ENCODE peak calls at places on chromosomes 7 and 10, in nine cellular contexts. One of them, this sample, is unnamed.
A peak's percentile ranks its signal among the peaks of the same experiment; 100 is the strongest.

GRCh38 chr7:416761-417624 is 102.7 kb downstream of the PDGFA start:
- DNase-seq in mucosa of descending colon: no peak
- DNase-seq in IMR-90: no peak
- DNase-seq in CD8-positive, alpha-beta T cell: no peak
- DNase-seq in SJSA1: no peak
- DNase-seq in H1: no peak
- DNase-seq in tibial nerve: no peak
- DNase-seq in HepG2: no peak
- DNase-seq in adrenal gland: no peak
- DNase-seq in this sample: no peak

GRCh38 chr10:132839061-132839460 is 53.1 kb upstream of the NKX6-2 start:
- DNase-seq in H1: no peak
- DNase-seq in IMR-90: no peak
- DNase-seq in CD8-positive, alpha-beta T cell: no peak
- DNase-seq in HepG2: no peak
- DNase-seq in SJSA1: no peak
- DNase-seq in tibial nerve: no peak
- DNase-seq in mucosa of descending colon: no peak
- DNase-seq in adrenal gland: no peak
- DNase-seq in this sample: no peak

GRCh38 chr7:37277513-37277912 is 171.2 kb downstream of the ELMO1 start:
- DNase-seq in adrenal gland: no peak
- DNase-seq in tibial nerve: no peak
- DNase-seq in CD8-positive, alpha-beta T cell: no peak
- DNase-seq in SJSA1: no peak
- DNase-seq in mucosa of descending colon: no peak
- DNase-seq in IMR-90: no peak
- DNase-seq in H1: no peak
- DNase-seq in HepG2: no peak
- DNase-seq in this sample: no peak

GRCh38 chr10:53748319-53748718 is 975.7 kb upstream of the MBL2 start:
- DNase-seq in SJSA1: no peak
- DNase-seq in H1: no peak
- DNase-seq in tibial nerve: no peak
- DNase-seq in HepG2: no peak
- DNase-seq in IMR-90: no peak
- DNase-seq in CD8-positive, alpha-beta T cell: no peak
- DNase-seq in adrenal gland: no peak
- DNase-seq in mucosa of descending colon: no peak
- DNase-seq in this sample: no peak

GRCh38 chr10:116753759-116754158 is 11.4 kb upstream of the HSPA12A start:
- DNase-seq in CD8-positive, alpha-beta T cell: no peak
- DNase-seq in mucosa of descending colon: no peak
- DNase-seq in H1: no peak
- DNase-seq in tibial nerve: no peak
- DNase-seq in HepG2: no peak
- DNase-seq in IMR-90: peak; percentile 34
- DNase-seq in SJSA1: no peak
- DNase-seq in adrenal gland: peak; percentile 68
- DNase-seq in this sample: no peak

GRCh38 chr10:71323407-71323806 is 4.3 kb downstream of the SLC29A3 start:
- DNase-seq in tibial nerve: no peak
- DNase-seq in mucosa of descending colon: no peak
- DNase-seq in H1: no peak
- DNase-seq in CD8-positive, alpha-beta T cell: no peak
- DNase-seq in IMR-90: peak; percentile 33
- DNase-seq in adrenal gland: no peak
- DNase-seq in HepG2: peak; percentile 35
- DNase-seq in SJSA1: no peak
- DNase-seq in this sample: no peak

GRCh38 chr10:46530249-46531186 is 25.9 kb downstream of the GPRIN2 start:
- DNase-seq in adrenal gland: no peak
- DNase-seq in HepG2: peak; percentile 49
- DNase-seq in IMR-90: peak; percentile 87
- DNase-seq in tibial nerve: no peak
- DNase-seq in mucosa of descending colon: no peak
- DNase-seq in H1: no peak
- DNase-seq in CD8-positive, alpha-beta T cell: no peak
- DNase-seq in SJSA1: peak; percentile 73
- DNase-seq in this sample: no peak

GRCh38 chr10:30014511-30014910 is 44.9 kb downstream of the JCAD start:
- DNase-seq in tibial nerve: no peak
- DNase-seq in adrenal gland: no peak
- DNase-seq in HepG2: no peak
- DNase-seq in SJSA1: peak; percentile 23
- DNase-seq in IMR-90: peak; percentile 62
- DNase-seq in CD8-positive, alpha-beta T cell: no peak
- DNase-seq in mucosa of descending colon: no peak
- DNase-seq in H1: no peak
- DNase-seq in this sample: no peak

GRCh38 chr7:128886391-128887168 is 23.9 kb downstream of the ATP6V1F start:
- DNase-seq in H1: no peak
- DNase-seq in mucosa of descending colon: no peak
- DNase-seq in HepG2: no peak
- DNase-seq in IMR-90: no peak
- DNase-seq in SJSA1: no peak
- DNase-seq in CD8-positive, alpha-beta T cell: no peak
- DNase-seq in adrenal gland: no peak
- DNase-seq in tibial nerve: no peak
- DNase-seq in this sample: no peak

GRCh38 chr7:142329062-142329788 is 71.4 kb upstream of the PRSS58 start:
- DNase-seq in IMR-90: no peak
- DNase-seq in HepG2: no peak
- DNase-seq in SJSA1: no peak
- DNase-seq in mucosa of descending colon: no peak
- DNase-seq in CD8-positive, alpha-beta T cell: no peak
- DNase-seq in adrenal gland: no peak
- DNase-seq in H1: no peak
- DNase-seq in tibial nerve: no peak
- DNase-seq in this sample: no peak

GRCh38 chr7:46532571-46532970 is 611.5 kb upstream of the IGFBP3 start:
- DNase-seq in tibial nerve: no peak
- DNase-seq in SJSA1: no peak
- DNase-seq in HepG2: no peak
- DNase-seq in adrenal gland: no peak
- DNase-seq in CD8-positive, alpha-beta T cell: no peak
- DNase-seq in IMR-90: peak; percentile 32
- DNase-seq in mucosa of descending colon: no peak
- DNase-seq in H1: no peak
- DNase-seq in this sample: no peak

GRCh38 chr10:29263506-29263905 is 25.4 kb upstream of the LYZL1 start:
- DNase-seq in HepG2: no peak
- DNase-seq in adrenal gland: no peak
- DNase-seq in IMR-90: no peak
- DNase-seq in CD8-positive, alpha-beta T cell: no peak
- DNase-seq in mucosa of descending colon: no peak
- DNase-seq in tibial nerve: no peak
- DNase-seq in H1: no peak
- DNase-seq in SJSA1: no peak
- DNase-seq in this sample: no peak

GRCh38 chr7:2967238-2967637 is 76.4 kb downstream of the CARD11 start:
- DNase-seq in CD8-positive, alpha-beta T cell: no peak
- DNase-seq in H1: no peak
- DNase-seq in mucosa of descending colon: no peak
- DNase-seq in tibial nerve: no peak
- DNase-seq in IMR-90: no peak
- DNase-seq in adrenal gland: no peak
- DNase-seq in HepG2: no peak
- DNase-seq in SJSA1: no peak
- DNase-seq in this sample: no peak

GRCh38 chr7:2962860-2963259 is 80.8 kb downstream of the CARD11 start:
- DNase-seq in H1: no peak
- DNase-seq in IMR-90: no peak
- DNase-seq in mucosa of descending colon: no peak
- DNase-seq in adrenal gland: no peak
- DNase-seq in SJSA1: no peak
- DNase-seq in tibial nerve: no peak
- DNase-seq in HepG2: no peak
- DNase-seq in CD8-positive, alpha-beta T cell: no peak
- DNase-seq in this sample: no peak

GRCh38 chr7:2966466-2967078 is 77.1 kb downstream of the CARD11 start:
- DNase-seq in IMR-90: no peak
- DNase-seq in H1: no peak
- DNase-seq in mucosa of descending colon: no peak
- DNase-seq in HepG2: no peak
- DNase-seq in tibial nerve: no peak
- DNase-seq in adrenal gland: no peak
- DNase-seq in CD8-positive, alpha-beta T cell: no peak
- DNase-seq in SJSA1: no peak
- DNase-seq in this sample: no peak

GRCh38 chr7:2965745-2966270 is 77.9 kb downstream of the CARD11 start:
- DNase-seq in tibial nerve: no peak
- DNase-seq in HepG2: no peak
- DNase-seq in mucosa of descending colon: no peak
- DNase-seq in SJSA1: no peak
- DNase-seq in IMR-90: no peak
- DNase-seq in adrenal gland: no peak
- DNase-seq in CD8-positive, alpha-beta T cell: no peak
- DNase-seq in H1: no peak
- DNase-seq in this sample: no peak

GRCh38 chr7:2964208-2964607 is 79.5 kb downstream of the CARD11 start:
- DNase-seq in H1: no peak
- DNase-seq in mucosa of descending colon: no peak
- DNase-seq in CD8-positive, alpha-beta T cell: no peak
- DNase-seq in adrenal gland: no peak
- DNase-seq in IMR-90: no peak
- DNase-seq in SJSA1: no peak
- DNase-seq in tibial nerve: no peak
- DNase-seq in HepG2: no peak
- DNase-seq in this sample: no peak
- H3K9me3 ChIP-seq in H1: peaks cover 13% of the 10 kb centered on the region
- H3K9me3 ChIP-seq in mucosa of descending colon: peaks cover 10% of the 10 kb centered on the region
- H3K9me3 ChIP-seq in CD8-positive, alpha-beta T cell: peaks cover 10% of the 10 kb centered on the region
- H3K9me3 ChIP-seq in adrenal gland: no peaks in the 10 kb centered on the region
- H3K9me3 ChIP-seq in IMR-90: peaks cover 2% of the 10 kb centered on the region
- H3K9me3 ChIP-seq in SJSA1: peaks cover 2% of the 10 kb centered on the region
- H3K9me3 ChIP-seq in tibial nerve: no peaks in the 10 kb centered on the region
- H3K9me3 ChIP-seq in HepG2: no peaks in the 10 kb centered on the region
- H3K9me3 ChIP-seq in this sample: peaks cover 22% of the 10 kb centered on the region

GRCh38 chr10:69760086-69760485 is 41.6 kb upstream of the COL13A1 start:
- DNase-seq in mucosa of descending colon: no peak
- DNase-seq in IMR-90: peak; percentile 68
- DNase-seq in tibial nerve: no peak
- DNase-seq in H1: no peak
- DNase-seq in adrenal gland: no peak
- DNase-seq in CD8-positive, alpha-beta T cell: no peak
- DNase-seq in SJSA1: no peak
- DNase-seq in HepG2: no peak
- DNase-seq in this sample: no peak

GRCh38 chr10:69758310-69758728 is 43.4 kb upstream of the COL13A1 start:
- DNase-seq in mucosa of descending colon: no peak
- DNase-seq in IMR-90: no peak
- DNase-seq in CD8-positive, alpha-beta T cell: no peak
- DNase-seq in tibial nerve: no peak
- DNase-seq in adrenal gland: no peak
- DNase-seq in SJSA1: no peak
- DNase-seq in HepG2: no peak
- DNase-seq in H1: no peak
- DNase-seq in this sample: no peak

GRCh38 chr10:69757553-69758309 is 44.0 kb upstream of the COL13A1 start:
- DNase-seq in IMR-90: peak; percentile 41
- DNase-seq in H1: no peak
- DNase-seq in CD8-positive, alpha-beta T cell: no peak
- DNase-seq in HepG2: no peak
- DNase-seq in mucosa of descending colon: no peak
- DNase-seq in tibial nerve: no peak
- DNase-seq in adrenal gland: peak; percentile 25
- DNase-seq in SJSA1: peak; percentile 44
- DNase-seq in this sample: peak; percentile 50

GRCh38 chr10:69759641-69760040 is 42.1 kb upstream of the COL13A1 start:
- DNase-seq in mucosa of descending colon: no peak
- DNase-seq in tibial nerve: no peak
- DNase-seq in IMR-90: peak; percentile 48
- DNase-seq in SJSA1: no peak
- DNase-seq in H1: no peak
- DNase-seq in HepG2: no peak
- DNase-seq in adrenal gland: no peak
- DNase-seq in CD8-positive, alpha-beta T cell: no peak
- DNase-seq in this sample: no peak

DNA sequence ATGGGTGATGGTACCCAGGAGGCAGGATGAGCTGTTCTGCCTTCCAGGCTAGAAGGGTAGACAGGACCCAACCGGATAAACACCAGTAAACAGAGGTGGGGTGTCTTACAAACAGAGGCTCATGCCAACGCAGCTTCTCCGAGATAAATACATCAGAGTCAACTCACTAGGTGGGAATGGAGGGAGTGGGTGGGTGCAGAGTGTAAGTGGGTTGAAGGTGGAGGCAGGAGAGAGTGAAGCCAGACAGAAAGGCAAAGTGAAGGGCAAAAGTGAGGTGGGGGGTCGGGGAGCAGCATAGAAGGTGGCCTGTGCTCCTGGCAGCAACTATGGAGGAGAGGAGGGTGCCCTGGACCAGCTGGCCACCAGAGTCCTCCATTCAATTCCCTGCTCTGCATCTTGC is 40.4 kb upstream of the COL13A1 start:
- DNase-seq in tibial nerve: no peak
- DNase-seq in HepG2: no peak
- DNase-seq in SJSA1: no peak
- DNase-seq in mucosa of descending colon: no peak
- DNase-seq in H1: no peak
- DNase-seq in CD8-positive, alpha-beta T cell: no peak
- DNase-seq in adrenal gland: no peak
- DNase-seq in IMR-90: no peak
- DNase-seq in this sample: no peak
- H3K9me3 ChIP-seq in tibial nerve: no peaks in the 10 kb centered on the region
- H3K9me3 ChIP-seq in HepG2: no peaks in the 10 kb centered on the region
- H3K9me3 ChIP-seq in SJSA1: no peaks in the 10 kb centered on the region
- H3K9me3 ChIP-seq in mucosa of descending colon: no peaks in the 10 kb centered on the region
- H3K9me3 ChIP-seq in H1: no peaks in the 10 kb centered on the region
- H3K9me3 ChIP-seq in CD8-positive, alpha-beta T cell: no peaks in the 10 kb centered on the region
- H3K9me3 ChIP-seq in adrenal gland: no peaks in the 10 kb centered on the region
- H3K9me3 ChIP-seq in IMR-90: no peaks in the 10 kb centered on the region
- H3K9me3 ChIP-seq in this sample: no peaks in the 10 kb centered on the region

DNA sequence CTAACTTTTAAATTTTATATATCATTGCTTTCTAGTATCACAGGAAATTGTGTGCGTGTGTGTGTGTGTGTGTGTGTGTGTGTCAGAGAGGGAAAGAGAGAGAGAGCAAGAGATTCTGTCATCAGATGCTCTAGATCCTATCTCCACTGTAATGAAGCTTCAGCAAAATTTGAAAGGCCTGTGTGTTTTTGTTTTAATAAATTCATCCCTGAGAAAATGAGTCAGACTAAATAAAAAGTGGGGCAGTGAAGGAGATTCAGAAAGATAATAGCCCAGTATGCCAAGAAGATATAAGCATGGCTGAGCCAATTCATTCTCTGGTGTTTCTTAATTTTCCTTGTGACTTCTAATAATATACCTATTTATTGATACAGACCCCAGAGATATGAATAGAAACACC is 184.2 kb upstream of the TMEM196 start:
- DNase-seq in IMR-90: no peak
- DNase-seq in CD8-positive, alpha-beta T cell: no peak
- DNase-seq in mucosa of descending colon: no peak
- DNase-seq in SJSA1: peak; percentile 28
- DNase-seq in HepG2: no peak
- DNase-seq in adrenal gland: no peak
- DNase-seq in tibial nerve: no peak
- DNase-seq in H1: no peak
- DNase-seq in this sample: no peak
- H3K9me3 ChIP-seq in IMR-90: peaks cover 3% of the 10 kb centered on the region
- H3K9me3 ChIP-seq in CD8-positive, alpha-beta T cell: no peaks in the 10 kb centered on the region
- H3K9me3 ChIP-seq in mucosa of descending colon: no peaks in the 10 kb centered on the region
- H3K9me3 ChIP-seq in SJSA1: peaks cover 2% of the 10 kb centered on the region
- H3K9me3 ChIP-seq in HepG2: peaks cover 63% of the 10 kb centered on the region
- H3K9me3 ChIP-seq in adrenal gland: no peaks in the 10 kb centered on the region
- H3K9me3 ChIP-seq in tibial nerve: no peaks in the 10 kb centered on the region
- H3K9me3 ChIP-seq in H1: peaks cover 31% of the 10 kb centered on the region
- H3K9me3 ChIP-seq in this sample: no peaks in the 10 kb centered on the region

GRCh38 chr7:64747802-64748201 is 46.4 kb upstream of the ZNF138 start:
- DNase-seq in CD8-positive, alpha-beta T cell: no peak
- DNase-seq in HepG2: no peak
- DNase-seq in SJSA1: no peak
- DNase-seq in IMR-90: no peak
- DNase-seq in mucosa of descending colon: no peak
- DNase-seq in H1: no peak
- DNase-seq in adrenal gland: no peak
- DNase-seq in tibial nerve: no peak
- DNase-seq in this sample: no peak
- H3K9me3 ChIP-seq in CD8-positive, alpha-beta T cell: no peaks in the 10 kb centered on the region
- H3K9me3 ChIP-seq in HepG2: no peaks in the 10 kb centered on the region
- H3K9me3 ChIP-seq in SJSA1: no peaks in the 10 kb centered on the region
- H3K9me3 ChIP-seq in IMR-90: no peaks in the 10 kb centered on the region
- H3K9me3 ChIP-seq in mucosa of descending colon: peaks cover 26% of the 10 kb centered on the region
- H3K9me3 ChIP-seq in H1: peaks cover 36% of the 10 kb centered on the region
- H3K9me3 ChIP-seq in adrenal gland: no peaks in the 10 kb centered on the region
- H3K9me3 ChIP-seq in tibial nerve: no peaks in the 10 kb centered on the region
- H3K9me3 ChIP-seq in this sample: peaks cover 7% of the 10 kb centered on the region